ENCODE peak calls at places on chromosomes 16 and 17, in six cellular contexts. A is pancreas, D is GM13977, O is WERI-Rb-1, Y is WTC11, P is GM12865. X is an unnamed sample.

GRCh38 chr17:64974750-64975317 is 55.6 kb upstream of the LRRC37A3 start:
- DNase-seq in A (no peak), Y (no peak), P (no peak), D (no peak), O (no peak), X (no peak)

GRCh38 chr16:354286-354881 is 1.9 kb upstream of the AXIN1 start:
- DNase-seq in Y (no peak), O (no peak), A (peak), P (no peak), D (no peak), X (no peak)

GRCh38 chr17:29674270-29674669 is 51.6 kb upstream of the CORO6 start:
- DNase-seq in Y (no peak), A (no peak), D (no peak), O (no peak), P (peak), X (peak)

GRCh38 chr16:85041184-85041928 is 13.8 kb downstream of the KIAA0513 start:
- DNase-seq in Y (no peak), O (no peak), D (no peak), A (no peak), P (no peak), X (no peak)

GRCh38 chr17:11326492-11326891 is 85.5 kb downstream of the SHISA6 start:
- DNase-seq in O (no peak), Y (no peak), A (no peak), D (no peak), P (no peak), X (no peak)

GRCh38 chr16:31455601-31456314 is 3.5 kb upstream of the ARMC5 start:
- DNase-seq in Y (peak), A (no peak), D (no peak), P (no peak), O (peak), X (peak)

GRCh38 chr17:41695954-41696720 is 7.5 kb downstream of the EIF1 start:
- DNase-seq in A (peak), P (peak), O (peak), Y (peak), D (peak), X (peak)

GRCh38 chr16:56252835-56253234 is 61.5 kb downstream of the GNAO1 start:
- DNase-seq in P (no peak), D (no peak), Y (no peak), A (no peak), O (no peak), X (no peak)

GRCh38 chr17:29195465-29196081 is 15.4 kb upstream of the MYO18A start:
- DNase-seq in O (no peak), A (no peak), P (peak), Y (no peak), D (peak), X (peak)

GRCh38 chr16:50692999-50693781 is at the start of gene NOD2:
- DNase-seq in A (peak), O (no peak), P (peak), Y (peak), D (peak), X (peak)

GRCh38 chr16:2040450-2041105 is 7.1 kb downstream of the NTHL1 start:
- DNase-seq in O (no peak), Y (no peak), P (no peak), D (no peak), A (no peak), X (no peak)

GRCh38 chr17:78438271-78438691 is 59.8 kb downstream of the PGS1 start:
- DNase-seq in A (no peak), D (no peak), Y (no peak), O (no peak), P (no peak), X (no peak)

GRCh38 chr16:31063495-31063842 is 10.6 kb downstream of the ZNF668 start:
- DNase-seq in P (no peak), D (no peak), O (no peak), Y (no peak), A (no peak), X (no peak)

GRCh38 chr17:68835061-68835460 is 120.1 kb downstream of the ABCA8 start:
- DNase-seq in A (no peak), P (no peak), Y (no peak), D (no peak), O (no peak), X (no peak)

GRCh38 chr16:85303354-85303883 is 191.1 kb upstream of the CIBAR2 start:
- DNase-seq in P (peak), D (peak), A (peak), Y (peak), O (peak), X (peak)

GRCh38 chr17:14320734-14321475 is 20.0 kb downstream of the HS3ST3B1 start:
- DNase-seq in D (no peak), O (peak), Y (no peak), A (no peak), P (no peak), X (no peak)

GRCh38 chr17:27415090-27415795 is 41.0 kb upstream of the KSR1 start:
- DNase-seq in Y (no peak), O (peak), D (no peak), A (no peak), P (no peak), X (no peak)

GRCh38 chr16:1791943-1792812 is 1.3 kb downstream of the IGFALS start:
- DNase-seq in P (no peak), Y (no peak), O (no peak), D (no peak), A (peak), X (no peak)

GRCh38 chr16:11862489-11862888 is 11.1 kb upstream of the RSL1D1 start:
- DNase-seq in Y (no peak), A (no peak), O (no peak), D (no peak), P (no peak), X (no peak)

GRCh38 chr17:62965649-62966425 is at the start of gene TANC2:
- DNase-seq in A (peak), O (peak), D (peak), P (peak), Y (peak), X (peak)
- TF ChIP-seq CTCF in A (no peak), O (no peak), D (no peak), P (no peak), Y (no peak), X (no peak)

GRCh38 chr17:56320443-56320842 is 167.2 kb downstream of the ANKFN1 start:
- DNase-seq in O (no peak), P (no peak), A (no peak), D (no peak), Y (peak), X (no peak)

GRCh38 chr17:56317351-56318208 is 164.3 kb downstream of the ANKFN1 start:
- DNase-seq in P (no peak), O (no peak), Y (no peak), A (no peak), D (no peak), X (no peak)

GRCh38 chr17:56322991-56323390 is 169.7 kb downstream of the ANKFN1 start:
- DNase-seq in O (no peak), Y (no peak), P (no peak), A (no peak), D (no peak), X (no peak)

GRCh38 chr17:56316604-56317003 is 163.3 kb downstream of the ANKFN1 start:
- DNase-seq in O (no peak), D (no peak), Y (no peak), P (no peak), A (no peak), X (no peak)

GRCh38 chr17:56319531-56319930 is 166.3 kb downstream of the ANKFN1 start:
- DNase-seq in O (no peak), P (peak), D (peak), A (no peak), Y (no peak), X (peak)
- TF ChIP-seq CTCF in O (peak), P (peak), D (peak), A (peak), Y (peak), X (no peak)

GRCh38 chr17:497587-498034 is 145.0 kb upstream of the RPH3AL start:
- DNase-seq in P (no peak), O (no peak), A (no peak), D (no peak), Y (no peak), X (no peak)

GRCh38 chr17:493666-494065 is 141.1 kb upstream of the RPH3AL start:
- DNase-seq in D (no peak), Y (no peak), A (no peak), O (no peak), P (no peak), X (no peak)

GRCh38 chr17:492015-492399 is 139.4 kb upstream of the RPH3AL start:
- DNase-seq in D (no peak), Y (no peak), O (no peak), A (no peak), P (no peak), X (no peak)

GRCh38 chr17:496761-497586 is 144.4 kb upstream of the RPH3AL start:
- DNase-seq in D (no peak), Y (no peak), P (peak), O (no peak), A (no peak), X (peak)

GRCh38 chr17:494601-495195 is 142.1 kb upstream of the RPH3AL start:
- DNase-seq in Y (no peak), A (no peak), O (peak), D (no peak), P (peak), X (no peak)
- TF ChIP-seq CTCF in Y (no peak), A (no peak), O (no peak), D (no peak), P (no peak), X (no peak)

GRCh38 chr16:67016681-67017450 is 12.1 kb upstream of the CBFB start:
- DNase-seq in A (peak), P (no peak), D (no peak), Y (no peak), O (no peak), X (no peak)

GRCh38 chr16:67013823-67014640 is 14.9 kb upstream of the CBFB start:
- DNase-seq in A (peak), Y (peak), P (peak), O (peak), D (peak), X (peak)

GRCh38 chr16:67014641-67015315 is 14.2 kb upstream of the CBFB start:
- DNase-seq in O (no peak), A (peak), D (no peak), P (no peak), Y (no peak), X (no peak)

GRCh38 chr16:67016143-67016542 is 12.8 kb upstream of the CBFB start:
- DNase-seq in O (no peak), D (no peak), Y (no peak), A (peak), P (no peak), X (no peak)

DNA sequence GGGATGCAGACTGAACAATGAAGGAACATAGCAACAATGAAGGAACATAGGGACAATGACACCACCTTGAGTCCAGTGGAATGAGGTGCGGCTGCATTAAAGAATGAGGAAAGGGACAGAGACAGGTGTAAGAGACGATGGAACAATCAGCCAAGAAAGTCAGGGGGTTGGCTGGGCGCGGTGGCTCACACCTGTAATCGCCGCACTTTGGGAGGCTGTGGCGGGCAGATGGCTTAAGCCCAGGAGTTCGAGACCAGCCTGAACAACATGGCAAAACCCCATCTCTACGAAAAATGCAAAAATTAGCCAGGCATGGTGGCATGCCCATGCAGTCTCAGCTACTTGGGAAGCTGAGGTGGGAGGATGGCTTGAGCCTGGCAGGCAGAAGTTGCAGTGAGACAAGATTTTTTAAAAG is 13.6 kb upstream of the CBFB start:
- DNase-seq in Y (no peak), D (no peak), A (peak), O (peak), P (no peak), X (no peak)
- TF ChIP-seq CTCF in Y (no peak), D (peak), A (no peak), O (peak), P (no peak), X (no peak)

DNA sequence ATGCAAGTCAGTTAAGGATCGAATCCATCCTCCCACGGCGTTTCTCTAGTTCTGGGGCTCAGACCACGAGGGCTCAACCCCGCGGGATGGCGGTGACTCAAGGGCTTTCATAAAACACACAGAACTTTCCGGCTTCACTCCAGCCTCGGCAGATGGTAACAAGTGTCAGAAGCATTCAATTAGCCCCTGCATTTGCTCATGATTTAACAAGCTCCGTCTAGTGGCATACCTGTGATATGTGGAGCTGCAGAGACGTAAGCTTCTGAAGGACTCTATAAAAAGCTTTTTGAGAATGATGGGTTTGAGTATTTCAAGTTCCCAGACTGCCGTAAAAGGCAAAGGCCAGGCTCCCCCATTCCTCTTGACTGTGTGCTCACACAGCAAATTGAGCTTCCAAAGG is 91.3 kb upstream of the SEC14L1 start:
- DNase-seq in O (peak), D (no peak), Y (no peak), P (peak), A (no peak), X (no peak)
- TF ChIP-seq CTCF in O (peak), D (no peak), Y (no peak), P (no peak), A (no peak), X (no peak)

GRCh38 chr17:8904201-8904600 is 36.7 kb upstream of the PIK3R6 start:
- DNase-seq in A (no peak), P (no peak), Y (no peak), O (no peak), D (no peak), X (no peak)

GRCh38 chr17:8904686-8905085 is 37.2 kb upstream of the PIK3R6 start:
- DNase-seq in P (no peak), A (no peak), Y (no peak), O (no peak), D (no peak), X (no peak)

GRCh38 chr17:8900207-8900606 is 32.7 kb upstream of the PIK3R6 start:
- DNase-seq in A (no peak), D (no peak), Y (no peak), O (no peak), P (no peak), X (no peak)

GRCh38 chr17:8896641-8897635 is 29.5 kb upstream of the PIK3R6 start:
- DNase-seq in P (no peak), O (no peak), Y (no peak), D (no peak), A (no peak), X (no peak)

GRCh38 chr17:8900626-8901585 is 33.4 kb upstream of the PIK3R6 start:
- DNase-seq in A (no peak), P (peak), O (no peak), Y (no peak), D (no peak), X (peak)
- TF ChIP-seq CTCF in A (no peak), P (no peak), O (no peak), Y (no peak), D (no peak), X (no peak)

GRCh38 chr17:17783121-17783824 is 53.5 kb downstream of the SREBF1 start:
- DNase-seq in A (peak), O (peak), D (peak), P (peak), Y (peak), X (peak)
- TF ChIP-seq CTCF in A (no peak), O (peak), D (peak), P (peak), Y (no peak), X (peak)

DNA sequence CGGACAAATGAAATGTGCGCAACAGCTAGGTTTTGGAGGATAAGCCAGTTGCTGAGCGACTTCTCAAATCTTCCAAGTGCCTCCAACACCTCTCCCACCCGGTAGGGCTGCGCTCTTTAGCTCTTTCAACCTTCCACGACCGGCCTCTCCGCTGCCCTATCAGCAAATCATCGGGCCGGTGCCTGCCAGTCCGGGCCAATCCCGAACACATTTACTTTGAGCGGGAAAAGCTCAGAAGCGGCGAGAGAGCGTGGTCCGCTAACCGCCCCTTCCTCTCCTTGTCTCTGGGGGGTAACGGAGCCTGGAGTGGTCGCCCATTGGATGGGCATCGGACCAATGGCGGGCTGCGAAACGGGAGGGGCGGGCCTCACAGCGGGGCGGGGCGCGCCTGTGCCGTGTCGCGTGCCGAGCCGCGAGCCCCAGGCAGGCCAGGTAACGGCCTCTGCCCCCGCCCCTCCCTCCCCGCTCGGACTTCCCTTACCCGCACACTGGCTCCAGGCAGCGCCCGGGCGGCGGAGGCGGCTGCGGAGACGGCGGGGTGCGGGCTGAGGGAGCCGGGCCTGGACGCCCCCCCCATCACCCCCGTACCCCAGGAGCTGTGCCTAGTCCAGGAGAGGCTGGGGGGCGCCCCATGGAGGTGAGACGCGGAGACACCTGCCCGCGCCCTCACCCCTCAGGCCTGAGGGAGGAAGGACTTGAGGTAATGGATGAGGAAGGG is at the start of gene MEIOC:
- DNase-seq in O (peak), D (peak), A (no peak), P (peak), Y (peak), X (peak)
- TF ChIP-seq CTCF in O (no peak), D (no peak), A (no peak), P (no peak), Y (no peak), X (no peak)

X was measured in GM20000.